ENCODE peak calls at places on chromosomes 12 and 14, in four cellular contexts. E is T-helper 2 cell, G is posterior cingulate gyrus, J is NCI-H345. V is an unnamed sample.

GRCh38 chr12:69898236-69898635 is 73.2 kb downstream of the MYRFL start:
- DNase-seq in E (no peak), J (no peak), G (no peak), V (no peak)

GRCh38 chr14:52076334-52076733 is 7.5 kb upstream of the NID2 start:
- DNase-seq in E (no peak), G (no peak), J (no peak), V (no peak)

GRCh38 chr12:15796493-15797141 is 7.4 kb upstream of the EPS8 start:
- DNase-seq in J (no peak), G (no peak), E (no peak), V (no peak)

GRCh38 chr12:52735106-52735505 is 31.8 kb upstream of the KRT77 start:
- DNase-seq in J (no peak), G (peak; percentile 55), E (no peak), V (no peak)

GRCh38 chr14:40656301-40656700 is 950.4 kb upstream of the LRFN5 start:
- DNase-seq in J (no peak), G (no peak), E (no peak), V (no peak)

GRCh38 chr14:105061428-105062047 is 3.7 kb downstream of the GPR132 start:
- DNase-seq in J (no peak), G (peak; percentile 63), E (peak; percentile 51), V (no peak)

GRCh38 chr12:68499616-68500015 is 111.1 kb upstream of the RAP1B start:
- DNase-seq in G (no peak), E (no peak), J (no peak), V (no peak)

GRCh38 chr12:4114986-4115385 is 158.6 kb upstream of the CCND2 start:
- DNase-seq in J (no peak), E (no peak), G (no peak), V (no peak)

GRCh38 chr12:2095878-2096277 is 43.1 kb downstream of the CACNA1C start:
- DNase-seq in G (no peak), E (no peak), J (peak; percentile 24), V (no peak)

GRCh38 chr12:104687823-104688573 is 231.2 kb downstream of the CHST11 start:
- DNase-seq in G (no peak), J (no peak), E (no peak), V (no peak)

GRCh38 chr14:86430807-86431206 is 900.9 kb downstream of the FLRT2 start:
- DNase-seq in G (no peak), J (peak; percentile 74), E (no peak), V (no peak)

GRCh38 chr12:46664771-46665287 is 161.0 kb downstream of the SLC38A4 start:
- DNase-seq in E (no peak), J (no peak), G (no peak), V (no peak)

GRCh38 chr12:124621296-124621660 is 53.9 kb upstream of the NCOR2 start:
- DNase-seq in E (no peak), G (no peak), J (no peak), V (no peak)

GRCh38 chr14:92670177-92670576 is 78.2 kb downstream of the LGMN start:
- DNase-seq in G (no peak), J (no peak), E (no peak), V (no peak)

GRCh38 chr12:117854339-117855012 is 114.3 kb downstream of the KSR2 start:
- DNase-seq in G (no peak), J (peak; percentile 54), E (peak; percentile 20), V (no peak)

GRCh38 chr14:105492051-105492965 is 1.3 kb downstream of the TEDC1 start:
- DNase-seq in J (no peak), G (peak; percentile 85), E (no peak), V (no peak)

GRCh38 chr14:73748858-73749357 is 34.7 kb upstream of the PNMA1 start:
- DNase-seq in E (no peak), J (no peak), G (no peak), V (no peak)

GRCh38 chr12:51005671-51006070 is 20.5 kb downstream of the SLC11A2 start:
- DNase-seq in G (no peak), E (no peak), J (no peak), V (no peak)

GRCh38 chr14:104886690-104887622 is 21.9 kb downstream of the CEP170B start:
- DNase-seq in E (no peak), J (no peak), G (peak; percentile 73), V (no peak)

GRCh38 chr12:14317362-14318146 is 47.9 kb upstream of the ATF7IP start:
- DNase-seq in E (no peak), G (no peak), J (no peak), V (no peak)

GRCh38 chr14:68797180-68797670 is 4.4 kb upstream of the ZFP36L1 start:
- DNase-seq in E (no peak), G (no peak), J (no peak), V (no peak)

GRCh38 chr14:75982724-75983358 is 1.0 kb upstream of the TGFB3 start:
- DNase-seq in J (peak; percentile 67), E (no peak), G (peak; percentile 81), V (no peak)

GRCh38 chr14:58488550-58488949 is 61.0 kb downstream of the KIAA0586 start:
- DNase-seq in J (no peak), G (no peak), E (no peak), V (no peak)

GRCh38 chr12:132558861-132559623 is 51.3 kb downstream of the LRCOL1 start:
- DNase-seq in J (no peak), G (no peak), E (no peak), V (peak; percentile 42)

GRCh38 chr14:87805315-87805723 is 187.7 kb downstream of the GALC start:
- DNase-seq in G (no peak), J (no peak), E (peak; percentile 7), V (no peak)

GRCh38 chr14:53355581-53356112 is 202.5 kb upstream of the DDHD1 start:
- DNase-seq in G (no peak), J (peak; percentile 66), E (no peak), V (no peak)

GRCh38 chr12:76470028-76470939 is 89.3 kb downstream of the OSBPL8 start:
- DNase-seq in J (no peak), E (no peak), G (no peak), V (no peak)

GRCh38 chr14:66509874-66510273 is 1.9 kb downstream of the GPHN start:
- DNase-seq in E (no peak), J (no peak), G (no peak), V (no peak)

GRCh38 chr12:65867428-65867827 is 43.1 kb downstream of the HMGA2 start:
- DNase-seq in E (no peak), J (no peak), G (no peak), V (no peak)

GRCh38 chr12:615620-616019 is 47.6 kb downstream of the NINJ2 start:
- DNase-seq in G (no peak), E (no peak), J (no peak), V (no peak)

GRCh38 chr12:103771466-103771865 is 69.6 kb downstream of the NT5DC3 start:
- DNase-seq in E (no peak), J (no peak), G (no peak), V (no peak)

GRCh38 chr12:24379038-24379437 is 429.6 kb upstream of the SOX5 start:
- DNase-seq in J (no peak), G (no peak), E (no peak), V (no peak)

GRCh38 chr14:99055816-99056215 is 216.2 kb downstream of the BCL11B start:
- DNase-seq in J (no peak), E (no peak), G (no peak), V (no peak)

GRCh38 chr14:95525999-95526398 is 8.9 kb upstream of the GLRX5 start:
- DNase-seq in J (no peak), E (no peak), G (no peak), V (no peak)

V was measured in memory B cell.